ENCODE peak calls at places on chromosomes 12 and 14, in nine cellular contexts. One of them, this sample, is unnamed.
A peak's percentile ranks its signal among the peaks of the same experiment; 100 is the strongest.

GRCh38 chr12:131682511-131682895 is 28.4 kb upstream of the SFSWAP start:
- DNase-seq in activated gamma-delta T cell treated with Interleukin-2 at 50 U/mL for 16 hours: no peak
- DNase-seq in NCI-H526: no peak
- DNase-seq in ACHN: no peak
- DNase-seq in hippocampal formation: no peak
- DNase-seq in NCI-H226: no peak
- DNase-seq in retina: no peak
- DNase-seq in activated CD4-positive, alpha-beta T cell treated with anti-CD3 and anti-CD28 coated beads, Interleukin-2, amount 50 U/mL, for 24 hours: no peak
- DNase-seq in activated T-cell treated with anti-CD3 and anti-CD28 coated beads for 1 hour: no peak
- DNase-seq in this sample: no peak

GRCh38 chr12:67501362-67501761 is 147.2 kb upstream of the DYRK2 start:
- DNase-seq in activated gamma-delta T cell treated with Interleukin-2 at 50 U/mL for 16 hours: no peak
- DNase-seq in NCI-H526: peak; percentile 91
- DNase-seq in ACHN: no peak
- DNase-seq in hippocampal formation: no peak
- DNase-seq in NCI-H226: no peak
- DNase-seq in retina: no peak
- DNase-seq in activated CD4-positive, alpha-beta T cell treated with anti-CD3 and anti-CD28 coated beads, Interleukin-2, amount 50 U/mL, for 24 hours: no peak
- DNase-seq in activated T-cell treated with anti-CD3 and anti-CD28 coated beads for 1 hour: no peak
- DNase-seq in this sample: no peak

GRCh38 chr12:9760699-9761406 is at the start of gene CD69:
- DNase-seq in activated gamma-delta T cell treated with Interleukin-2 at 50 U/mL for 16 hours: peak; percentile 71
- DNase-seq in NCI-H526: peak; percentile 75
- DNase-seq in ACHN: no peak
- DNase-seq in hippocampal formation: no peak
- DNase-seq in NCI-H226: no peak
- DNase-seq in retina: no peak
- DNase-seq in activated CD4-positive, alpha-beta T cell treated with anti-CD3 and anti-CD28 coated beads, Interleukin-2, amount 50 U/mL, for 24 hours: peak; percentile 45
- DNase-seq in activated T-cell treated with anti-CD3 and anti-CD28 coated beads for 1 hour: peak; percentile 64
- DNase-seq in this sample: peak; percentile 79

GRCh38 chr12:91381309-91381804 is 198.7 kb upstream of the DCN start:
- DNase-seq in activated gamma-delta T cell treated with Interleukin-2 at 50 U/mL for 16 hours: no peak
- DNase-seq in NCI-H526: no peak
- DNase-seq in ACHN: peak; percentile 48
- DNase-seq in hippocampal formation: peak; percentile 91
- DNase-seq in NCI-H226: peak; percentile 20
- DNase-seq in retina: peak; percentile 91
- DNase-seq in activated CD4-positive, alpha-beta T cell treated with anti-CD3 and anti-CD28 coated beads, Interleukin-2, amount 50 U/mL, for 24 hours: no peak
- DNase-seq in activated T-cell treated with anti-CD3 and anti-CD28 coated beads for 1 hour: no peak
- DNase-seq in this sample: peak; percentile 79

GRCh38 chr12:752673-753400 is 458 bp downstream of the WNK1 start:
- DNase-seq in activated gamma-delta T cell treated with Interleukin-2 at 50 U/mL for 16 hours: peak; percentile 35
- DNase-seq in NCI-H526: no peak
- DNase-seq in ACHN: peak; percentile 72
- DNase-seq in hippocampal formation: peak; percentile 55
- DNase-seq in NCI-H226: peak; percentile 41
- DNase-seq in retina: no peak
- DNase-seq in activated CD4-positive, alpha-beta T cell treated with anti-CD3 and anti-CD28 coated beads, Interleukin-2, amount 50 U/mL, for 24 hours: peak; percentile 19
- DNase-seq in activated T-cell treated with anti-CD3 and anti-CD28 coated beads for 1 hour: peak; percentile 19
- DNase-seq in this sample: peak; percentile 64

GRCh38 chr14:94925416-94925815 is 155.5 kb upstream of the GSC start:
- DNase-seq in activated gamma-delta T cell treated with Interleukin-2 at 50 U/mL for 16 hours: no peak
- DNase-seq in NCI-H526: no peak
- DNase-seq in ACHN: no peak
- DNase-seq in hippocampal formation: no peak
- DNase-seq in NCI-H226: no peak
- DNase-seq in retina: no peak
- DNase-seq in activated CD4-positive, alpha-beta T cell treated with anti-CD3 and anti-CD28 coated beads, Interleukin-2, amount 50 U/mL, for 24 hours: no peak
- DNase-seq in activated T-cell treated with anti-CD3 and anti-CD28 coated beads for 1 hour: no peak
- DNase-seq in this sample: no peak

GRCh38 chr14:51780006-51780692 is 80.3 kb upstream of the GNG2 start:
- DNase-seq in activated gamma-delta T cell treated with Interleukin-2 at 50 U/mL for 16 hours: peak; percentile 70
- DNase-seq in NCI-H526: peak; percentile 54
- DNase-seq in ACHN: peak; percentile 63
- DNase-seq in hippocampal formation: peak; percentile 40
- DNase-seq in NCI-H226: peak; percentile 32
- DNase-seq in retina: peak; percentile 87
- DNase-seq in activated CD4-positive, alpha-beta T cell treated with anti-CD3 and anti-CD28 coated beads, Interleukin-2, amount 50 U/mL, for 24 hours: peak; percentile 51
- DNase-seq in activated T-cell treated with anti-CD3 and anti-CD28 coated beads for 1 hour: peak; percentile 61
- DNase-seq in this sample: peak; percentile 53

GRCh38 chr12:100554608-100555077 is 18.8 kb upstream of the GAS2L3 start:
- DNase-seq in activated gamma-delta T cell treated with Interleukin-2 at 50 U/mL for 16 hours: no peak
- DNase-seq in NCI-H526: peak; percentile 80
- DNase-seq in ACHN: peak; percentile 94
- DNase-seq in hippocampal formation: peak; percentile 77
- DNase-seq in NCI-H226: peak; percentile 43
- DNase-seq in retina: peak; percentile 71
- DNase-seq in activated CD4-positive, alpha-beta T cell treated with anti-CD3 and anti-CD28 coated beads, Interleukin-2, amount 50 U/mL, for 24 hours: no peak
- DNase-seq in activated T-cell treated with anti-CD3 and anti-CD28 coated beads for 1 hour: no peak
- DNase-seq in this sample: peak; percentile 86

GRCh38 chr12:69966839-69967238 is 141.8 kb downstream of the MYRFL start:
- DNase-seq in activated gamma-delta T cell treated with Interleukin-2 at 50 U/mL for 16 hours: no peak
- DNase-seq in NCI-H526: no peak
- DNase-seq in ACHN: no peak
- DNase-seq in hippocampal formation: no peak
- DNase-seq in NCI-H226: peak; percentile 84
- DNase-seq in retina: no peak
- DNase-seq in activated CD4-positive, alpha-beta T cell treated with anti-CD3 and anti-CD28 coated beads, Interleukin-2, amount 50 U/mL, for 24 hours: no peak
- DNase-seq in activated T-cell treated with anti-CD3 and anti-CD28 coated beads for 1 hour: no peak
- DNase-seq in this sample: no peak

GRCh38 chr12:55842681-55843429 is at the start of gene MMP19:
- DNase-seq in activated gamma-delta T cell treated with Interleukin-2 at 50 U/mL for 16 hours: no peak
- DNase-seq in NCI-H526: no peak
- DNase-seq in ACHN: peak; percentile 49
- DNase-seq in hippocampal formation: no peak
- DNase-seq in NCI-H226: peak; percentile 67
- DNase-seq in retina: no peak
- DNase-seq in activated CD4-positive, alpha-beta T cell treated with anti-CD3 and anti-CD28 coated beads, Interleukin-2, amount 50 U/mL, for 24 hours: no peak
- DNase-seq in activated T-cell treated with anti-CD3 and anti-CD28 coated beads for 1 hour: no peak
- DNase-seq in this sample: no peak

GRCh38 chr14:94021416-94022157 is 4.6 kb upstream of the OTUB2 start:
- DNase-seq in activated gamma-delta T cell treated with Interleukin-2 at 50 U/mL for 16 hours: no peak
- DNase-seq in NCI-H526: no peak
- DNase-seq in ACHN: no peak
- DNase-seq in hippocampal formation: no peak
- DNase-seq in NCI-H226: no peak
- DNase-seq in retina: no peak
- DNase-seq in activated CD4-positive, alpha-beta T cell treated with anti-CD3 and anti-CD28 coated beads, Interleukin-2, amount 50 U/mL, for 24 hours: no peak
- DNase-seq in activated T-cell treated with anti-CD3 and anti-CD28 coated beads for 1 hour: no peak
- DNase-seq in this sample: no peak

GRCh38 chr14:36515105-36515593 is 4.9 kb downstream of the NKX2-1 start:
- DNase-seq in activated gamma-delta T cell treated with Interleukin-2 at 50 U/mL for 16 hours: no peak
- DNase-seq in NCI-H526: no peak
- DNase-seq in ACHN: no peak
- DNase-seq in hippocampal formation: no peak
- DNase-seq in NCI-H226: no peak
- DNase-seq in retina: peak; percentile 57
- DNase-seq in activated CD4-positive, alpha-beta T cell treated with anti-CD3 and anti-CD28 coated beads, Interleukin-2, amount 50 U/mL, for 24 hours: no peak
- DNase-seq in activated T-cell treated with anti-CD3 and anti-CD28 coated beads for 1 hour: no peak
- DNase-seq in this sample: no peak

GRCh38 chr12:80400591-80400991 is 43.4 kb upstream of the PTPRQ start:
- DNase-seq in activated gamma-delta T cell treated with Interleukin-2 at 50 U/mL for 16 hours: no peak
- DNase-seq in NCI-H526: no peak
- DNase-seq in ACHN: no peak
- DNase-seq in hippocampal formation: no peak
- DNase-seq in NCI-H226: no peak
- DNase-seq in retina: peak; percentile 92
- DNase-seq in activated CD4-positive, alpha-beta T cell treated with anti-CD3 and anti-CD28 coated beads, Interleukin-2, amount 50 U/mL, for 24 hours: no peak
- DNase-seq in activated T-cell treated with anti-CD3 and anti-CD28 coated beads for 1 hour: no peak
- DNase-seq in this sample: no peak

GRCh38 chr12:98238513-98238912 is 276.9 kb upstream of the TMPO start:
- DNase-seq in activated gamma-delta T cell treated with Interleukin-2 at 50 U/mL for 16 hours: no peak
- DNase-seq in NCI-H526: no peak
- DNase-seq in ACHN: no peak
- DNase-seq in hippocampal formation: no peak
- DNase-seq in NCI-H226: peak; percentile 76
- DNase-seq in retina: no peak
- DNase-seq in activated CD4-positive, alpha-beta T cell treated with anti-CD3 and anti-CD28 coated beads, Interleukin-2, amount 50 U/mL, for 24 hours: no peak
- DNase-seq in activated T-cell treated with anti-CD3 and anti-CD28 coated beads for 1 hour: no peak
- DNase-seq in this sample: no peak

GRCh38 chr12:129067482-129067881 is 214.2 kb downstream of the GLT1D1 start:
- DNase-seq in activated gamma-delta T cell treated with Interleukin-2 at 50 U/mL for 16 hours: no peak
- DNase-seq in NCI-H526: peak; percentile 48
- DNase-seq in ACHN: no peak
- DNase-seq in hippocampal formation: no peak
- DNase-seq in NCI-H226: no peak
- DNase-seq in retina: no peak
- DNase-seq in activated CD4-positive, alpha-beta T cell treated with anti-CD3 and anti-CD28 coated beads, Interleukin-2, amount 50 U/mL, for 24 hours: no peak
- DNase-seq in activated T-cell treated with anti-CD3 and anti-CD28 coated beads for 1 hour: no peak
- DNase-seq in this sample: peak; percentile 53

GRCh38 chr14:65833256-65833880 is 420.8 kb downstream of the FUT8 start:
- DNase-seq in activated gamma-delta T cell treated with Interleukin-2 at 50 U/mL for 16 hours: no peak
- DNase-seq in NCI-H526: no peak
- DNase-seq in ACHN: no peak
- DNase-seq in hippocampal formation: no peak
- DNase-seq in NCI-H226: no peak
- DNase-seq in retina: peak; percentile 61
- DNase-seq in activated CD4-positive, alpha-beta T cell treated with anti-CD3 and anti-CD28 coated beads, Interleukin-2, amount 50 U/mL, for 24 hours: no peak
- DNase-seq in activated T-cell treated with anti-CD3 and anti-CD28 coated beads for 1 hour: no peak
- DNase-seq in this sample: no peak

GRCh38 chr14:100239200-100239839 is 376 bp downstream of the YY1 start:
- DNase-seq in activated gamma-delta T cell treated with Interleukin-2 at 50 U/mL for 16 hours: no peak
- DNase-seq in NCI-H526: no peak
- DNase-seq in ACHN: no peak
- DNase-seq in hippocampal formation: no peak
- DNase-seq in NCI-H226: no peak
- DNase-seq in retina: peak; percentile 68
- DNase-seq in activated CD4-positive, alpha-beta T cell treated with anti-CD3 and anti-CD28 coated beads, Interleukin-2, amount 50 U/mL, for 24 hours: no peak
- DNase-seq in activated T-cell treated with anti-CD3 and anti-CD28 coated beads for 1 hour: no peak
- DNase-seq in this sample: peak; percentile 40

GRCh38 chr14:61568572-61569011 is 126.7 kb upstream of the HIF1A start:
- DNase-seq in activated gamma-delta T cell treated with Interleukin-2 at 50 U/mL for 16 hours: peak; percentile 32
- DNase-seq in NCI-H526: peak; percentile 55
- DNase-seq in ACHN: no peak
- DNase-seq in hippocampal formation: no peak
- DNase-seq in NCI-H226: no peak
- DNase-seq in retina: peak; percentile 93
- DNase-seq in activated CD4-positive, alpha-beta T cell treated with anti-CD3 and anti-CD28 coated beads, Interleukin-2, amount 50 U/mL, for 24 hours: no peak
- DNase-seq in activated T-cell treated with anti-CD3 and anti-CD28 coated beads for 1 hour: peak; percentile 36
- DNase-seq in this sample: no peak

GRCh38 chr12:52537101-52537500 is 15.8 kb downstream of the KRT71 start:
- DNase-seq in activated gamma-delta T cell treated with Interleukin-2 at 50 U/mL for 16 hours: no peak
- DNase-seq in NCI-H526: no peak
- DNase-seq in ACHN: no peak
- DNase-seq in hippocampal formation: no peak
- DNase-seq in NCI-H226: no peak
- DNase-seq in retina: no peak
- DNase-seq in activated CD4-positive, alpha-beta T cell treated with anti-CD3 and anti-CD28 coated beads, Interleukin-2, amount 50 U/mL, for 24 hours: no peak
- DNase-seq in activated T-cell treated with anti-CD3 and anti-CD28 coated beads for 1 hour: no peak
- DNase-seq in this sample: no peak

GRCh38 chr12:95998611-95999300 is 2.6 kb upstream of the HAL start:
- DNase-seq in activated gamma-delta T cell treated with Interleukin-2 at 50 U/mL for 16 hours: peak; percentile 33
- DNase-seq in NCI-H526: peak; percentile 17
- DNase-seq in ACHN: peak; percentile 79
- DNase-seq in hippocampal formation: peak; percentile 78
- DNase-seq in NCI-H226: no peak
- DNase-seq in retina: peak; percentile 68
- DNase-seq in activated CD4-positive, alpha-beta T cell treated with anti-CD3 and anti-CD28 coated beads, Interleukin-2, amount 50 U/mL, for 24 hours: no peak
- DNase-seq in activated T-cell treated with anti-CD3 and anti-CD28 coated beads for 1 hour: peak; percentile 14
- DNase-seq in this sample: peak; percentile 44

GRCh38 chr14:72714094-72714493 is 179.8 kb downstream of the DPF3 start:
- DNase-seq in activated gamma-delta T cell treated with Interleukin-2 at 50 U/mL for 16 hours: peak; percentile 58
- DNase-seq in NCI-H526: no peak
- DNase-seq in ACHN: no peak
- DNase-seq in hippocampal formation: no peak
- DNase-seq in NCI-H226: no peak
- DNase-seq in retina: no peak
- DNase-seq in activated CD4-positive, alpha-beta T cell treated with anti-CD3 and anti-CD28 coated beads, Interleukin-2, amount 50 U/mL, for 24 hours: no peak
- DNase-seq in activated T-cell treated with anti-CD3 and anti-CD28 coated beads for 1 hour: no peak
- DNase-seq in this sample: no peak

GRCh38 chr12:70719672-70720420 is 82.6 kb upstream of the PTPRB start:
- DNase-seq in activated gamma-delta T cell treated with Interleukin-2 at 50 U/mL for 16 hours: peak; percentile 27
- DNase-seq in NCI-H526: peak; percentile 44
- DNase-seq in ACHN: peak; percentile 27
- DNase-seq in hippocampal formation: peak; percentile 42
- DNase-seq in NCI-H226: no peak
- DNase-seq in retina: peak; percentile 84
- DNase-seq in activated CD4-positive, alpha-beta T cell treated with anti-CD3 and anti-CD28 coated beads, Interleukin-2, amount 50 U/mL, for 24 hours: no peak
- DNase-seq in activated T-cell treated with anti-CD3 and anti-CD28 coated beads for 1 hour: peak; percentile 17
- DNase-seq in this sample: peak; percentile 53

GRCh38 chr12:45669762-45670161 is 59.7 kb upstream of the ARID2 start:
- DNase-seq in activated gamma-delta T cell treated with Interleukin-2 at 50 U/mL for 16 hours: no peak
- DNase-seq in NCI-H526: no peak
- DNase-seq in ACHN: no peak
- DNase-seq in hippocampal formation: no peak
- DNase-seq in NCI-H226: no peak
- DNase-seq in retina: no peak
- DNase-seq in activated CD4-positive, alpha-beta T cell treated with anti-CD3 and anti-CD28 coated beads, Interleukin-2, amount 50 U/mL, for 24 hours: no peak
- DNase-seq in activated T-cell treated with anti-CD3 and anti-CD28 coated beads for 1 hour: no peak
- DNase-seq in this sample: no peak

GRCh38 chr12:5549011-5549410 is 117.1 kb downstream of the NTF3 start:
- DNase-seq in activated gamma-delta T cell treated with Interleukin-2 at 50 U/mL for 16 hours: no peak
- DNase-seq in NCI-H526: no peak
- DNase-seq in ACHN: no peak
- DNase-seq in hippocampal formation: no peak
- DNase-seq in NCI-H226: no peak
- DNase-seq in retina: no peak
- DNase-seq in activated CD4-positive, alpha-beta T cell treated with anti-CD3 and anti-CD28 coated beads, Interleukin-2, amount 50 U/mL, for 24 hours: no peak
- DNase-seq in activated T-cell treated with anti-CD3 and anti-CD28 coated beads for 1 hour: no peak
- DNase-seq in this sample: no peak

GRCh38 chr12:67498981-67499380 is 149.6 kb upstream of the DYRK2 start:
- DNase-seq in activated gamma-delta T cell treated with Interleukin-2 at 50 U/mL for 16 hours: no peak
- DNase-seq in NCI-H526: no peak
- DNase-seq in ACHN: no peak
- DNase-seq in hippocampal formation: no peak
- DNase-seq in NCI-H226: no peak
- DNase-seq in retina: no peak
- DNase-seq in activated CD4-positive, alpha-beta T cell treated with anti-CD3 and anti-CD28 coated beads, Interleukin-2, amount 50 U/mL, for 24 hours: no peak
- DNase-seq in activated T-cell treated with anti-CD3 and anti-CD28 coated beads for 1 hour: no peak
- DNase-seq in this sample: no peak

GRCh38 chr12:25276199-25276937 is 25.6 kb upstream of the KRAS start:
- DNase-seq in activated gamma-delta T cell treated with Interleukin-2 at 50 U/mL for 16 hours: peak; percentile 16
- DNase-seq in NCI-H526: no peak
- DNase-seq in ACHN: peak; percentile 88
- DNase-seq in hippocampal formation: no peak
- DNase-seq in NCI-H226: peak; percentile 78
- DNase-seq in retina: no peak
- DNase-seq in activated CD4-positive, alpha-beta T cell treated with anti-CD3 and anti-CD28 coated beads, Interleukin-2, amount 50 U/mL, for 24 hours: peak; percentile 29
- DNase-seq in activated T-cell treated with anti-CD3 and anti-CD28 coated beads for 1 hour: peak; percentile 18
- DNase-seq in this sample: peak; percentile 82

GRCh38 chr14:24150061-24150460 is 2.8 kb downstream of the RNF31 start:
- DNase-seq in activated gamma-delta T cell treated with Interleukin-2 at 50 U/mL for 16 hours: no peak
- DNase-seq in NCI-H526: no peak
- DNase-seq in ACHN: no peak
- DNase-seq in hippocampal formation: no peak
- DNase-seq in NCI-H226: no peak
- DNase-seq in retina: no peak
- DNase-seq in activated CD4-positive, alpha-beta T cell treated with anti-CD3 and anti-CD28 coated beads, Interleukin-2, amount 50 U/mL, for 24 hours: no peak
- DNase-seq in activated T-cell treated with anti-CD3 and anti-CD28 coated beads for 1 hour: no peak
- DNase-seq in this sample: no peak

This sample was measured in Caki2.